ENCODE peak calls at places on chromosomes 16 and 17, in seven cellular contexts. One of them, this sample, is unnamed.

GRCh38 chr17:10021239-10021638 is 116.2 kb upstream of the RCVRN start:
- DNase-seq in GM20000: no peak
- DNase-seq in hypothalamus: no peak
- DNase-seq in T-helper 2 cell: no peak
- DNase-seq in tibial nerve: peak
- DNase-seq in mesendoderm: no peak
- DNase-seq in A172: no peak
- DNase-seq in this sample: no peak

GRCh38 chr16:11474617-11475291 is 112.0 kb downstream of the LITAF start:
- DNase-seq in GM20000: no peak
- DNase-seq in hypothalamus: no peak
- DNase-seq in T-helper 2 cell: no peak
- DNase-seq in tibial nerve: no peak
- DNase-seq in mesendoderm: no peak
- DNase-seq in A172: no peak
- DNase-seq in this sample: no peak

GRCh38 chr17:82838386-82839063 is 1.3 kb downstream of the ZNF750 start:
- DNase-seq in GM20000: no peak
- DNase-seq in hypothalamus: no peak
- DNase-seq in T-helper 2 cell: no peak
- DNase-seq in tibial nerve: peak
- DNase-seq in mesendoderm: no peak
- DNase-seq in A172: no peak
- DNase-seq in this sample: no peak

GRCh38 chr16:61564741-61565140 is 471.5 kb downstream of the CDH8 start:
- DNase-seq in GM20000: no peak
- DNase-seq in hypothalamus: no peak
- DNase-seq in T-helper 2 cell: no peak
- DNase-seq in tibial nerve: no peak
- DNase-seq in mesendoderm: no peak
- DNase-seq in A172: no peak
- DNase-seq in this sample: no peak

GRCh38 chr17:49553676-49554335 is 21.9 kb upstream of the NXPH3 start:
- DNase-seq in GM20000: peak
- DNase-seq in hypothalamus: no peak
- DNase-seq in T-helper 2 cell: no peak
- DNase-seq in tibial nerve: no peak
- DNase-seq in mesendoderm: no peak
- DNase-seq in A172: no peak
- DNase-seq in this sample: no peak

GRCh38 chr16:51982715-51983680 is 563.9 kb downstream of the TOX3 start:
- DNase-seq in GM20000: peak
- DNase-seq in hypothalamus: no peak
- DNase-seq in T-helper 2 cell: no peak
- DNase-seq in tibial nerve: peak
- DNase-seq in mesendoderm: peak
- DNase-seq in A172: peak
- DNase-seq in this sample: peak

GRCh38 chr16:27759301-27759871 is 209.4 kb downstream of the KATNIP start:
- DNase-seq in GM20000: no peak
- DNase-seq in hypothalamus: no peak
- DNase-seq in T-helper 2 cell: no peak
- DNase-seq in tibial nerve: no peak
- DNase-seq in mesendoderm: peak
- DNase-seq in A172: peak
- DNase-seq in this sample: no peak

GRCh38 chr17:80605326-80606066 is 60.9 kb downstream of the RPTOR start:
- DNase-seq in GM20000: peak
- DNase-seq in hypothalamus: no peak
- DNase-seq in T-helper 2 cell: no peak
- DNase-seq in tibial nerve: no peak
- DNase-seq in mesendoderm: no peak
- DNase-seq in A172: peak
- DNase-seq in this sample: no peak

GRCh38 chr16:68668266-68668665 is 23.2 kb downstream of the CDH3 start:
- DNase-seq in GM20000: no peak
- DNase-seq in hypothalamus: no peak
- DNase-seq in T-helper 2 cell: no peak
- DNase-seq in tibial nerve: no peak
- DNase-seq in mesendoderm: no peak
- DNase-seq in A172: no peak
- DNase-seq in this sample: no peak

GRCh38 chr16:80526418-80527061 is 14.3 kb upstream of the DYNLRB2 start:
- DNase-seq in GM20000: peak
- DNase-seq in hypothalamus: no peak
- DNase-seq in T-helper 2 cell: peak
- DNase-seq in tibial nerve: peak
- DNase-seq in mesendoderm: peak
- DNase-seq in A172: peak
- DNase-seq in this sample: peak

GRCh38 chr17:65022137-65022536 is 34.4 kb downstream of the GNA13 start:
- DNase-seq in GM20000: no peak
- DNase-seq in hypothalamus: no peak
- DNase-seq in T-helper 2 cell: no peak
- DNase-seq in tibial nerve: no peak
- DNase-seq in mesendoderm: no peak
- DNase-seq in A172: no peak
- DNase-seq in this sample: no peak

GRCh38 chr16:58299757-58300349 is 5.0 kb upstream of the PRSS54 start:
- DNase-seq in GM20000: no peak
- DNase-seq in hypothalamus: no peak
- DNase-seq in T-helper 2 cell: no peak
- DNase-seq in tibial nerve: no peak
- DNase-seq in mesendoderm: peak
- DNase-seq in A172: peak
- DNase-seq in this sample: no peak

GRCh38 chr16:11605564-11605886 is 18.8 kb upstream of the LITAF start:
- DNase-seq in GM20000: no peak
- DNase-seq in hypothalamus: no peak
- DNase-seq in T-helper 2 cell: no peak
- DNase-seq in tibial nerve: no peak
- DNase-seq in mesendoderm: no peak
- DNase-seq in A172: no peak
- DNase-seq in this sample: no peak

GRCh38 chr16:77298638-77299360 is 99.6 kb downstream of the SYCE1L start:
- DNase-seq in GM20000: no peak
- DNase-seq in hypothalamus: no peak
- DNase-seq in T-helper 2 cell: no peak
- DNase-seq in tibial nerve: peak
- DNase-seq in mesendoderm: peak
- DNase-seq in A172: peak
- DNase-seq in this sample: no peak

GRCh38 chr16:73792199-73793108 is 504.2 kb upstream of the PSMD7 start:
- DNase-seq in GM20000: no peak
- DNase-seq in hypothalamus: no peak
- DNase-seq in T-helper 2 cell: no peak
- DNase-seq in tibial nerve: no peak
- DNase-seq in mesendoderm: no peak
- DNase-seq in A172: no peak
- DNase-seq in this sample: no peak

GRCh38 chr16:72990003-72990521 is 57.9 kb downstream of the ZFHX3 start:
- DNase-seq in GM20000: no peak
- DNase-seq in hypothalamus: no peak
- DNase-seq in T-helper 2 cell: no peak
- DNase-seq in tibial nerve: peak
- DNase-seq in mesendoderm: peak
- DNase-seq in A172: peak
- DNase-seq in this sample: no peak